ENCODE peak calls at places on chromosomes 1 and 21, in five cellular contexts. One of them, this sample, is unnamed.

GRCh38 chr1:91622586-91622985 is 121.9 kb downstream of the CDC7 start:
- DNase-seq in activated CD8-positive, alpha-beta T cell treated with anti-CD3 and anti-CD28 coated beads, Interleukin-2, amount 10 ng/mL, durations not matched to agents 7 days and 5 days: no peak
- DNase-seq in fibroblast of the conjunctiva: no peak
- DNase-seq in lung: no peak
- DNase-seq in foreskin keratinocyte: no peak
- DNase-seq in this sample: peak; percentile 40

GRCh38 chr1:43422995-43423671 is 30.6 kb downstream of the HYI start:
- DNase-seq in activated CD8-positive, alpha-beta T cell treated with anti-CD3 and anti-CD28 coated beads, Interleukin-2, amount 10 ng/mL, durations not matched to agents 7 days and 5 days: no peak
- DNase-seq in fibroblast of the conjunctiva: no peak
- DNase-seq in lung: no peak
- DNase-seq in foreskin keratinocyte: no peak
- DNase-seq in this sample: no peak

GRCh38 chr1:115317101-115318012 is 20.7 kb downstream of the NGF start:
- DNase-seq in activated CD8-positive, alpha-beta T cell treated with anti-CD3 and anti-CD28 coated beads, Interleukin-2, amount 10 ng/mL, durations not matched to agents 7 days and 5 days: no peak
- DNase-seq in fibroblast of the conjunctiva: no peak
- DNase-seq in lung: peak; percentile 53
- DNase-seq in foreskin keratinocyte: no peak
- DNase-seq in this sample: peak; percentile 22

GRCh38 chr1:42282024-42282579 is 52.9 kb downstream of the FOXJ3 start:
- DNase-seq in activated CD8-positive, alpha-beta T cell treated with anti-CD3 and anti-CD28 coated beads, Interleukin-2, amount 10 ng/mL, durations not matched to agents 7 days and 5 days: no peak
- DNase-seq in fibroblast of the conjunctiva: peak; percentile 23
- DNase-seq in lung: no peak
- DNase-seq in foreskin keratinocyte: peak; percentile 54
- DNase-seq in this sample: no peak

GRCh38 chr1:1943834-1944570 is 24.9 kb upstream of the TMEM52 start:
- DNase-seq in activated CD8-positive, alpha-beta T cell treated with anti-CD3 and anti-CD28 coated beads, Interleukin-2, amount 10 ng/mL, durations not matched to agents 7 days and 5 days: peak; percentile 71
- DNase-seq in fibroblast of the conjunctiva: no peak
- DNase-seq in lung: no peak
- DNase-seq in foreskin keratinocyte: no peak
- DNase-seq in this sample: peak; percentile 22

GRCh38 chr1:101394041-101394440 is 157.2 kb downstream of the S1PR1 start:
- DNase-seq in activated CD8-positive, alpha-beta T cell treated with anti-CD3 and anti-CD28 coated beads, Interleukin-2, amount 10 ng/mL, durations not matched to agents 7 days and 5 days: no peak
- DNase-seq in fibroblast of the conjunctiva: no peak
- DNase-seq in lung: no peak
- DNase-seq in foreskin keratinocyte: peak; percentile 3
- DNase-seq in this sample: no peak

GRCh38 chr1:58251415-58252073 is 295.0 kb downstream of the OMA1 start:
- DNase-seq in activated CD8-positive, alpha-beta T cell treated with anti-CD3 and anti-CD28 coated beads, Interleukin-2, amount 10 ng/mL, durations not matched to agents 7 days and 5 days: no peak
- DNase-seq in fibroblast of the conjunctiva: no peak
- DNase-seq in lung: no peak
- DNase-seq in foreskin keratinocyte: no peak
- DNase-seq in this sample: no peak

GRCh38 chr1:203175237-203176181 is at the start of gene MYBPH:
- DNase-seq in activated CD8-positive, alpha-beta T cell treated with anti-CD3 and anti-CD28 coated beads, Interleukin-2, amount 10 ng/mL, durations not matched to agents 7 days and 5 days: no peak
- DNase-seq in fibroblast of the conjunctiva: no peak
- DNase-seq in lung: no peak
- DNase-seq in foreskin keratinocyte: no peak
- DNase-seq in this sample: no peak

GRCh38 chr1:205230965-205231364 is 3.2 kb downstream of the TMCC2 start:
- DNase-seq in activated CD8-positive, alpha-beta T cell treated with anti-CD3 and anti-CD28 coated beads, Interleukin-2, amount 10 ng/mL, durations not matched to agents 7 days and 5 days: no peak
- DNase-seq in fibroblast of the conjunctiva: no peak
- DNase-seq in lung: no peak
- DNase-seq in foreskin keratinocyte: no peak
- DNase-seq in this sample: no peak

GRCh38 chr21:45026833-45027232 is 47.5 kb upstream of the ADARB1 start:
- DNase-seq in activated CD8-positive, alpha-beta T cell treated with anti-CD3 and anti-CD28 coated beads, Interleukin-2, amount 10 ng/mL, durations not matched to agents 7 days and 5 days: no peak
- DNase-seq in fibroblast of the conjunctiva: no peak
- DNase-seq in lung: no peak
- DNase-seq in foreskin keratinocyte: no peak
- DNase-seq in this sample: no peak

GRCh38 chr1:117401761-117402160 is 34.5 kb downstream of the MAN1A2 start:
- DNase-seq in activated CD8-positive, alpha-beta T cell treated with anti-CD3 and anti-CD28 coated beads, Interleukin-2, amount 10 ng/mL, durations not matched to agents 7 days and 5 days: no peak
- DNase-seq in fibroblast of the conjunctiva: no peak
- DNase-seq in lung: no peak
- DNase-seq in foreskin keratinocyte: no peak
- DNase-seq in this sample: no peak

GRCh38 chr1:89790592-89790991 is 30.2 kb upstream of the LRRC8D start:
- DNase-seq in activated CD8-positive, alpha-beta T cell treated with anti-CD3 and anti-CD28 coated beads, Interleukin-2, amount 10 ng/mL, durations not matched to agents 7 days and 5 days: no peak
- DNase-seq in fibroblast of the conjunctiva: no peak
- DNase-seq in lung: no peak
- DNase-seq in foreskin keratinocyte: no peak
- DNase-seq in this sample: no peak

GRCh38 chr1:155892801-155893200 is 18.3 kb downstream of the RIT1 start:
- DNase-seq in activated CD8-positive, alpha-beta T cell treated with anti-CD3 and anti-CD28 coated beads, Interleukin-2, amount 10 ng/mL, durations not matched to agents 7 days and 5 days: no peak
- DNase-seq in fibroblast of the conjunctiva: peak; percentile 69
- DNase-seq in lung: no peak
- DNase-seq in foreskin keratinocyte: peak; percentile 61
- DNase-seq in this sample: no peak

GRCh38 chr1:248787430-248787829 is 31.9 kb upstream of the LYPD8 start:
- DNase-seq in activated CD8-positive, alpha-beta T cell treated with anti-CD3 and anti-CD28 coated beads, Interleukin-2, amount 10 ng/mL, durations not matched to agents 7 days and 5 days: no peak
- DNase-seq in fibroblast of the conjunctiva: no peak
- DNase-seq in lung: no peak
- DNase-seq in foreskin keratinocyte: no peak
- DNase-seq in this sample: no peak